ENCODE peak calls at places on chromosomes 11 and 22, in nine cellular contexts. One of them, this sample, is unnamed.

GRCh38 chr11:94769897-94770296 is 1.7 kb downstream of the AMOTL1 start:
- DNase-seq in activated CD8-positive, alpha-beta memory T cell treated with anti-CD3 and anti-CD28 coated beads for 24 hours: no peak
- DNase-seq in skeletal muscle cell: no peak
- DNase-seq in astrocyte: no peak
- DNase-seq in NCI-H2171 treated with DMSO at 0.1 percent for 48 hours: no peak
- DNase-seq in activated T-helper 9 cell treated with anti-CD3 and anti-CD28 coated beads, Interleukin-2, amount 50 U/mL, for 16 hours: no peak
- DNase-seq in sciatic nerve: no peak
- DNase-seq in RPMI7951: no peak
- DNase-seq in non-pigmented ciliary epithelial cell: no peak
- DNase-seq in this sample: no peak

GRCh38 chr22:27634043-27634442 is 167.5 kb downstream of the MN1 start:
- DNase-seq in activated CD8-positive, alpha-beta memory T cell treated with anti-CD3 and anti-CD28 coated beads for 24 hours: no peak
- DNase-seq in skeletal muscle cell: no peak
- DNase-seq in astrocyte: no peak
- DNase-seq in NCI-H2171 treated with DMSO at 0.1 percent for 48 hours: no peak
- DNase-seq in activated T-helper 9 cell treated with anti-CD3 and anti-CD28 coated beads, Interleukin-2, amount 50 U/mL, for 16 hours: no peak
- DNase-seq in sciatic nerve: no peak
- DNase-seq in RPMI7951: no peak
- DNase-seq in non-pigmented ciliary epithelial cell: no peak
- DNase-seq in this sample: no peak

GRCh38 chr11:44993971-44994705 is 43.5 kb upstream of the TP53I11 start:
- DNase-seq in activated CD8-positive, alpha-beta memory T cell treated with anti-CD3 and anti-CD28 coated beads for 24 hours: no peak
- DNase-seq in skeletal muscle cell: no peak
- DNase-seq in astrocyte: no peak
- DNase-seq in NCI-H2171 treated with DMSO at 0.1 percent for 48 hours: peak
- DNase-seq in activated T-helper 9 cell treated with anti-CD3 and anti-CD28 coated beads, Interleukin-2, amount 50 U/mL, for 16 hours: no peak
- DNase-seq in sciatic nerve: no peak
- DNase-seq in RPMI7951: no peak
- DNase-seq in non-pigmented ciliary epithelial cell: no peak
- DNase-seq in this sample: no peak

GRCh38 chr11:118462178-118462577 is 25.9 kb downstream of the KMT2A start:
- DNase-seq in activated CD8-positive, alpha-beta memory T cell treated with anti-CD3 and anti-CD28 coated beads for 24 hours: no peak
- DNase-seq in skeletal muscle cell: no peak
- DNase-seq in astrocyte: no peak
- DNase-seq in NCI-H2171 treated with DMSO at 0.1 percent for 48 hours: no peak
- DNase-seq in activated T-helper 9 cell treated with anti-CD3 and anti-CD28 coated beads, Interleukin-2, amount 50 U/mL, for 16 hours: no peak
- DNase-seq in sciatic nerve: no peak
- DNase-seq in RPMI7951: no peak
- DNase-seq in non-pigmented ciliary epithelial cell: no peak
- DNase-seq in this sample: no peak

GRCh38 chr22:50014053-50014501 is 1.5 kb upstream of the IL17REL start:
- DNase-seq in activated CD8-positive, alpha-beta memory T cell treated with anti-CD3 and anti-CD28 coated beads for 24 hours: no peak
- DNase-seq in skeletal muscle cell: no peak
- DNase-seq in astrocyte: no peak
- DNase-seq in NCI-H2171 treated with DMSO at 0.1 percent for 48 hours: no peak
- DNase-seq in activated T-helper 9 cell treated with anti-CD3 and anti-CD28 coated beads, Interleukin-2, amount 50 U/mL, for 16 hours: no peak
- DNase-seq in sciatic nerve: peak
- DNase-seq in RPMI7951: no peak
- DNase-seq in non-pigmented ciliary epithelial cell: no peak
- DNase-seq in this sample: no peak

GRCh38 chr11:93686812-93687211 is 25.3 kb downstream of the CEP295 start:
- DNase-seq in activated CD8-positive, alpha-beta memory T cell treated with anti-CD3 and anti-CD28 coated beads for 24 hours: no peak
- DNase-seq in skeletal muscle cell: peak
- DNase-seq in astrocyte: peak
- DNase-seq in NCI-H2171 treated with DMSO at 0.1 percent for 48 hours: no peak
- DNase-seq in activated T-helper 9 cell treated with anti-CD3 and anti-CD28 coated beads, Interleukin-2, amount 50 U/mL, for 16 hours: no peak
- DNase-seq in sciatic nerve: no peak
- DNase-seq in RPMI7951: no peak
- DNase-seq in non-pigmented ciliary epithelial cell: peak
- DNase-seq in this sample: peak

GRCh38 chr11:925496-926301 is at the start of gene AP2A2:
- DNase-seq in activated CD8-positive, alpha-beta memory T cell treated with anti-CD3 and anti-CD28 coated beads for 24 hours: peak
- DNase-seq in skeletal muscle cell: no peak
- DNase-seq in astrocyte: peak
- DNase-seq in NCI-H2171 treated with DMSO at 0.1 percent for 48 hours: peak
- DNase-seq in activated T-helper 9 cell treated with anti-CD3 and anti-CD28 coated beads, Interleukin-2, amount 50 U/mL, for 16 hours: peak
- DNase-seq in sciatic nerve: peak
- DNase-seq in RPMI7951: peak
- DNase-seq in non-pigmented ciliary epithelial cell: no peak
- DNase-seq in this sample: peak

GRCh38 chr11:33893711-33894401 is 2.0 kb upstream of the LMO2 start:
- DNase-seq in activated CD8-positive, alpha-beta memory T cell treated with anti-CD3 and anti-CD28 coated beads for 24 hours: peak
- DNase-seq in skeletal muscle cell: no peak
- DNase-seq in astrocyte: peak
- DNase-seq in NCI-H2171 treated with DMSO at 0.1 percent for 48 hours: no peak
- DNase-seq in activated T-helper 9 cell treated with anti-CD3 and anti-CD28 coated beads, Interleukin-2, amount 50 U/mL, for 16 hours: peak
- DNase-seq in sciatic nerve: no peak
- DNase-seq in RPMI7951: peak
- DNase-seq in non-pigmented ciliary epithelial cell: no peak
- DNase-seq in this sample: no peak

GRCh38 chr22:37806409-37807338 is 1.1 kb upstream of the GCAT start:
- DNase-seq in activated CD8-positive, alpha-beta memory T cell treated with anti-CD3 and anti-CD28 coated beads for 24 hours: no peak
- DNase-seq in skeletal muscle cell: no peak
- DNase-seq in astrocyte: peak
- DNase-seq in NCI-H2171 treated with DMSO at 0.1 percent for 48 hours: peak
- DNase-seq in activated T-helper 9 cell treated with anti-CD3 and anti-CD28 coated beads, Interleukin-2, amount 50 U/mL, for 16 hours: no peak
- DNase-seq in sciatic nerve: no peak
- DNase-seq in RPMI7951: peak
- DNase-seq in non-pigmented ciliary epithelial cell: no peak
- DNase-seq in this sample: peak

GRCh38 chr11:132056689-132057088 is 686.3 kb downstream of the NTM start:
- DNase-seq in activated CD8-positive, alpha-beta memory T cell treated with anti-CD3 and anti-CD28 coated beads for 24 hours: no peak
- DNase-seq in skeletal muscle cell: peak
- DNase-seq in astrocyte: peak
- DNase-seq in NCI-H2171 treated with DMSO at 0.1 percent for 48 hours: no peak
- DNase-seq in activated T-helper 9 cell treated with anti-CD3 and anti-CD28 coated beads, Interleukin-2, amount 50 U/mL, for 16 hours: no peak
- DNase-seq in sciatic nerve: no peak
- DNase-seq in RPMI7951: peak
- DNase-seq in non-pigmented ciliary epithelial cell: peak
- DNase-seq in this sample: peak

GRCh38 chr22:49634006-49634772 is 193.5 kb downstream of the BRD1 start:
- DNase-seq in activated CD8-positive, alpha-beta memory T cell treated with anti-CD3 and anti-CD28 coated beads for 24 hours: no peak
- DNase-seq in skeletal muscle cell: no peak
- DNase-seq in astrocyte: no peak
- DNase-seq in NCI-H2171 treated with DMSO at 0.1 percent for 48 hours: no peak
- DNase-seq in activated T-helper 9 cell treated with anti-CD3 and anti-CD28 coated beads, Interleukin-2, amount 50 U/mL, for 16 hours: no peak
- DNase-seq in sciatic nerve: no peak
- DNase-seq in RPMI7951: no peak
- DNase-seq in non-pigmented ciliary epithelial cell: no peak
- DNase-seq in this sample: no peak

GRCh38 chr11:124900464-124900863 is 2.8 kb upstream of the ROBO4 start:
- DNase-seq in activated CD8-positive, alpha-beta memory T cell treated with anti-CD3 and anti-CD28 coated beads for 24 hours: no peak
- DNase-seq in skeletal muscle cell: peak
- DNase-seq in astrocyte: peak
- DNase-seq in NCI-H2171 treated with DMSO at 0.1 percent for 48 hours: no peak
- DNase-seq in activated T-helper 9 cell treated with anti-CD3 and anti-CD28 coated beads, Interleukin-2, amount 50 U/mL, for 16 hours: no peak
- DNase-seq in sciatic nerve: no peak
- DNase-seq in RPMI7951: peak
- DNase-seq in non-pigmented ciliary epithelial cell: peak
- DNase-seq in this sample: peak

GRCh38 chr11:44659641-44660040 is 67.1 kb upstream of the TSPAN18 start:
- DNase-seq in activated CD8-positive, alpha-beta memory T cell treated with anti-CD3 and anti-CD28 coated beads for 24 hours: no peak
- DNase-seq in skeletal muscle cell: no peak
- DNase-seq in astrocyte: no peak
- DNase-seq in NCI-H2171 treated with DMSO at 0.1 percent for 48 hours: peak
- DNase-seq in activated T-helper 9 cell treated with anti-CD3 and anti-CD28 coated beads, Interleukin-2, amount 50 U/mL, for 16 hours: no peak
- DNase-seq in sciatic nerve: no peak
- DNase-seq in RPMI7951: no peak
- DNase-seq in non-pigmented ciliary epithelial cell: no peak
- DNase-seq in this sample: no peak

GRCh38 chr11:255176-255575 is 18.4 kb downstream of the PSMD13 start:
- DNase-seq in activated CD8-positive, alpha-beta memory T cell treated with anti-CD3 and anti-CD28 coated beads for 24 hours: no peak
- DNase-seq in skeletal muscle cell: no peak
- DNase-seq in astrocyte: no peak
- DNase-seq in NCI-H2171 treated with DMSO at 0.1 percent for 48 hours: no peak
- DNase-seq in activated T-helper 9 cell treated with anti-CD3 and anti-CD28 coated beads, Interleukin-2, amount 50 U/mL, for 16 hours: no peak
- DNase-seq in sciatic nerve: no peak
- DNase-seq in RPMI7951: no peak
- DNase-seq in non-pigmented ciliary epithelial cell: no peak
- DNase-seq in this sample: no peak

GRCh38 chr11:76240143-76240505 is 33.8 kb upstream of the WNT11 start:
- DNase-seq in activated CD8-positive, alpha-beta memory T cell treated with anti-CD3 and anti-CD28 coated beads for 24 hours: no peak
- DNase-seq in skeletal muscle cell: no peak
- DNase-seq in astrocyte: no peak
- DNase-seq in NCI-H2171 treated with DMSO at 0.1 percent for 48 hours: no peak
- DNase-seq in activated T-helper 9 cell treated with anti-CD3 and anti-CD28 coated beads, Interleukin-2, amount 50 U/mL, for 16 hours: no peak
- DNase-seq in sciatic nerve: no peak
- DNase-seq in RPMI7951: no peak
- DNase-seq in non-pigmented ciliary epithelial cell: no peak
- DNase-seq in this sample: no peak

This sample was measured in ELR.